ENCODE peak calls at places on chromosome 20, in six cellular contexts. One of them, this sample, is unnamed.

GRCh38 chr20:20711413-20711812 is 1.0 kb downstream of the RALGAPA2 start:
- DNase-seq in psoas muscle: no peak
- DNase-seq in heart right ventricle: no peak
- DNase-seq in IMR-90: no peak
- DNase-seq in effector memory CD4-positive, alpha-beta T cell: peak; percentile 0
- DNase-seq in left lung: no peak
- DNase-seq in this sample: no peak

GRCh38 chr20:56443654-56444540 is 24.5 kb upstream of the RTF2 start:
- DNase-seq in psoas muscle: no peak
- DNase-seq in heart right ventricle: peak; percentile 32
- DNase-seq in IMR-90: peak; percentile 90
- DNase-seq in effector memory CD4-positive, alpha-beta T cell: no peak
- DNase-seq in left lung: no peak
- DNase-seq in this sample: no peak

GRCh38 chr20:44494266-44494665 is 18.6 kb downstream of the TTPAL start:
- DNase-seq in psoas muscle: no peak
- DNase-seq in heart right ventricle: no peak
- DNase-seq in IMR-90: peak; percentile 87
- DNase-seq in effector memory CD4-positive, alpha-beta T cell: no peak
- DNase-seq in left lung: no peak
- DNase-seq in this sample: no peak

GRCh38 chr20:41526327-41526726 is 91.8 kb downstream of the CHD6 start:
- DNase-seq in psoas muscle: no peak
- DNase-seq in heart right ventricle: no peak
- DNase-seq in IMR-90: no peak
- DNase-seq in effector memory CD4-positive, alpha-beta T cell: no peak
- DNase-seq in left lung: no peak
- DNase-seq in this sample: no peak

GRCh38 chr20:25336561-25337422 is 53.8 kb downstream of the ABHD12 start:
- DNase-seq in psoas muscle: no peak
- DNase-seq in heart right ventricle: no peak
- DNase-seq in IMR-90: peak; percentile 35
- DNase-seq in effector memory CD4-positive, alpha-beta T cell: no peak
- DNase-seq in left lung: no peak
- DNase-seq in this sample: no peak

GRCh38 chr20:31943052-31943471 is 8.8 kb downstream of the PDRG1 start:
- DNase-seq in psoas muscle: no peak
- DNase-seq in heart right ventricle: peak; percentile 51
- DNase-seq in IMR-90: no peak
- DNase-seq in effector memory CD4-positive, alpha-beta T cell: no peak
- DNase-seq in left lung: no peak
- DNase-seq in this sample: no peak

GRCh38 chr20:21681932-21682318 is 23.5 kb upstream of the PAX1 start:
- DNase-seq in psoas muscle: no peak
- DNase-seq in heart right ventricle: no peak
- DNase-seq in IMR-90: no peak
- DNase-seq in effector memory CD4-positive, alpha-beta T cell: no peak
- DNase-seq in left lung: no peak
- DNase-seq in this sample: no peak

GRCh38 chr20:21182832-21183563 is 57.1 kb downstream of the KIZ start:
- DNase-seq in psoas muscle: no peak
- DNase-seq in heart right ventricle: no peak
- DNase-seq in IMR-90: peak; percentile 88
- DNase-seq in effector memory CD4-positive, alpha-beta T cell: no peak
- DNase-seq in left lung: no peak
- DNase-seq in this sample: peak; percentile 66

GRCh38 chr20:46951405-46951804 is 56.8 kb downstream of the EYA2 start:
- DNase-seq in psoas muscle: no peak
- DNase-seq in heart right ventricle: no peak
- DNase-seq in IMR-90: peak; percentile 55
- DNase-seq in effector memory CD4-positive, alpha-beta T cell: no peak
- DNase-seq in left lung: no peak
- DNase-seq in this sample: no peak

GRCh38 chr20:49976542-49976941 is 6.2 kb upstream of the SNAI1 start:
- DNase-seq in psoas muscle: no peak
- DNase-seq in heart right ventricle: no peak
- DNase-seq in IMR-90: peak; percentile 75
- DNase-seq in effector memory CD4-positive, alpha-beta T cell: no peak
- DNase-seq in left lung: no peak
- DNase-seq in this sample: no peak

GRCh38 chr20:25624500-25624939 is 706 bp upstream of the NANP start:
- DNase-seq in psoas muscle: no peak
- DNase-seq in heart right ventricle: no peak
- DNase-seq in IMR-90: no peak
- DNase-seq in effector memory CD4-positive, alpha-beta T cell: no peak
- DNase-seq in left lung: no peak
- DNase-seq in this sample: no peak

GRCh38 chr20:64044484-64045247 is 4.8 kb downstream of the SOX18 start:
- DNase-seq in psoas muscle: no peak
- DNase-seq in heart right ventricle: no peak
- DNase-seq in IMR-90: peak; percentile 37
- DNase-seq in effector memory CD4-positive, alpha-beta T cell: no peak
- DNase-seq in left lung: no peak
- DNase-seq in this sample: no peak
- H3K4me3 ChIP-seq in psoas muscle: no peak overlapping the region
- H3K4me3 ChIP-seq in heart right ventricle: peak overlapping the region; percentile 66
- H3K4me3 ChIP-seq in IMR-90: no peak overlapping the region
- H3K4me3 ChIP-seq in effector memory CD4-positive, alpha-beta T cell: no peak overlapping the region
- H3K4me3 ChIP-seq in left lung: no peak overlapping the region
- H3K4me3 ChIP-seq in this sample: peak overlapping the region; percentile 64

GRCh38 chr20:10559266-10559665 is 114.5 kb downstream of the JAG1 start:
- DNase-seq in psoas muscle: no peak
- DNase-seq in heart right ventricle: no peak
- DNase-seq in IMR-90: no peak
- DNase-seq in effector memory CD4-positive, alpha-beta T cell: no peak
- DNase-seq in left lung: no peak
- DNase-seq in this sample: no peak
- H3K27ac ChIP-seq in psoas muscle: no peak overlapping the region
- H3K27ac ChIP-seq in heart right ventricle: no peak overlapping the region
- H3K27ac ChIP-seq in IMR-90: peak overlapping the region; percentile 31
- H3K27ac ChIP-seq in effector memory CD4-positive, alpha-beta T cell: no peak overlapping the region
- H3K27ac ChIP-seq in left lung: no peak overlapping the region
- H3K27ac ChIP-seq in this sample: no peak overlapping the region

GRCh38 chr20:58174708-58175287 is 53.7 kb downstream of the ANKRD60 start:
- DNase-seq in psoas muscle: peak; percentile 64
- DNase-seq in heart right ventricle: peak; percentile 60
- DNase-seq in IMR-90: no peak
- DNase-seq in effector memory CD4-positive, alpha-beta T cell: no peak
- DNase-seq in left lung: no peak
- DNase-seq in this sample: no peak
- H3K4me3 ChIP-seq in psoas muscle: peak overlapping the region; percentile 36
- H3K4me3 ChIP-seq in heart right ventricle: peak overlapping the region; percentile 17
- H3K4me3 ChIP-seq in IMR-90: no peak overlapping the region
- H3K4me3 ChIP-seq in effector memory CD4-positive, alpha-beta T cell: no peak overlapping the region
- H3K4me3 ChIP-seq in left lung: no peak overlapping the region
- H3K4me3 ChIP-seq in this sample: no peak overlapping the region

DNA sequence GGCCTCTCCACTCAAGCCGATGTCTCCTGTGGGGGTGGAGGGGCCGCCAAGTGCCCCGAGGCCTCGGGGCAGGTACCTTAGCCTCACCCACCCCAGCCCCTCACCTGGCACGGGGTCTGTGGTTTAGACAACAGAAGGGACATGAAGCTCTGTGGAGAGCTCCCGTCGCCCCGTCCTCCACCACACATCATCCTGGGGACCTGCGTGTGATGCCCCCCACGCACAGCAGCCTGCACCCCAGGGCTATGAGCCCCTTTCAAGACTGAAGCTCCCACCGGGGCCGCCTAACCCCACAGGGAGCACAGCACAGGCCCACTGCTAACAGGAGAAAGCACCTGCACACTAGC is 8.2 kb downstream of the KCNQ2 start:
- DNase-seq in psoas muscle: no peak
- DNase-seq in heart right ventricle: no peak
- DNase-seq in IMR-90: no peak
- DNase-seq in effector memory CD4-positive, alpha-beta T cell: no peak
- DNase-seq in left lung: no peak
- DNase-seq in this sample: no peak
- H3K27ac ChIP-seq in psoas muscle: no peak overlapping the region
- H3K27ac ChIP-seq in heart right ventricle: no peak overlapping the region
- H3K27ac ChIP-seq in IMR-90: no peak overlapping the region
- H3K27ac ChIP-seq in effector memory CD4-positive, alpha-beta T cell: no peak overlapping the region
- H3K27ac ChIP-seq in left lung: no peak overlapping the region
- H3K27ac ChIP-seq in this sample: no peak overlapping the region

GRCh38 chr20:11718474-11719094 is 199.1 kb upstream of the BTBD3 start:
- DNase-seq in psoas muscle: no peak
- DNase-seq in heart right ventricle: no peak
- DNase-seq in IMR-90: no peak
- DNase-seq in effector memory CD4-positive, alpha-beta T cell: no peak
- DNase-seq in left lung: no peak
- DNase-seq in this sample: no peak
- H3K4me3 ChIP-seq in psoas muscle: no peak overlapping the region
- H3K4me3 ChIP-seq in heart right ventricle: no peak overlapping the region
- H3K4me3 ChIP-seq in IMR-90: no peak overlapping the region
- H3K4me3 ChIP-seq in effector memory CD4-positive, alpha-beta T cell: no peak overlapping the region
- H3K4me3 ChIP-seq in left lung: no peak overlapping the region
- H3K4me3 ChIP-seq in this sample: no peak overlapping the region

GRCh38 chr20:13286600-13286999 is 65.5 kb downstream of the ISM1 start:
- DNase-seq in psoas muscle: no peak
- DNase-seq in heart right ventricle: no peak
- DNase-seq in IMR-90: no peak
- DNase-seq in effector memory CD4-positive, alpha-beta T cell: no peak
- DNase-seq in left lung: no peak
- DNase-seq in this sample: no peak
- H3K27ac ChIP-seq in psoas muscle: no peak overlapping the region
- H3K27ac ChIP-seq in heart right ventricle: no peak overlapping the region
- H3K27ac ChIP-seq in IMR-90: no peak overlapping the region
- H3K27ac ChIP-seq in effector memory CD4-positive, alpha-beta T cell: no peak overlapping the region
- H3K27ac ChIP-seq in left lung: no peak overlapping the region
- H3K27ac ChIP-seq in this sample: no peak overlapping the region

GRCh38 chr20:51560042-51560441 is 17.5 kb upstream of the NFATC2 start:
- DNase-seq in psoas muscle: no peak
- DNase-seq in heart right ventricle: no peak
- DNase-seq in IMR-90: no peak
- DNase-seq in effector memory CD4-positive, alpha-beta T cell: no peak
- DNase-seq in left lung: no peak
- DNase-seq in this sample: no peak

GRCh38 chr20:51562027-51562333 is 19.5 kb upstream of the NFATC2 start:
- DNase-seq in psoas muscle: no peak
- DNase-seq in heart right ventricle: no peak
- DNase-seq in IMR-90: peak; percentile 19
- DNase-seq in effector memory CD4-positive, alpha-beta T cell: no peak
- DNase-seq in left lung: no peak
- DNase-seq in this sample: no peak

GRCh38 chr20:51562334-51563140 is 20.0 kb upstream of the NFATC2 start:
- DNase-seq in psoas muscle: peak; percentile 75
- DNase-seq in heart right ventricle: peak; percentile 79
- DNase-seq in IMR-90: peak; percentile 95
- DNase-seq in effector memory CD4-positive, alpha-beta T cell: no peak
- DNase-seq in left lung: peak; percentile 84
- DNase-seq in this sample: no peak

GRCh38 chr20:51563141-51563596 is 20.6 kb upstream of the NFATC2 start:
- DNase-seq in psoas muscle: no peak
- DNase-seq in heart right ventricle: no peak
- DNase-seq in IMR-90: no peak
- DNase-seq in effector memory CD4-positive, alpha-beta T cell: no peak
- DNase-seq in left lung: no peak
- DNase-seq in this sample: no peak

GRCh38 chr20:51560550-51561307 is 18.2 kb upstream of the NFATC2 start:
- DNase-seq in psoas muscle: no peak
- DNase-seq in heart right ventricle: no peak
- DNase-seq in IMR-90: peak; percentile 19
- DNase-seq in effector memory CD4-positive, alpha-beta T cell: no peak
- DNase-seq in left lung: no peak
- DNase-seq in this sample: no peak
- H3K4me3 ChIP-seq in psoas muscle: peak overlapping the region; percentile 67
- H3K4me3 ChIP-seq in heart right ventricle: peak overlapping the region; percentile 72
- H3K4me3 ChIP-seq in IMR-90: peak overlapping the region; percentile 6
- H3K4me3 ChIP-seq in effector memory CD4-positive, alpha-beta T cell: no peak overlapping the region
- H3K4me3 ChIP-seq in left lung: no peak overlapping the region
- H3K4me3 ChIP-seq in this sample: no peak overlapping the region

GRCh38 chr20:10647471-10647870 is 26.3 kb downstream of the JAG1 start:
- DNase-seq in psoas muscle: no peak
- DNase-seq in heart right ventricle: no peak
- DNase-seq in IMR-90: no peak
- DNase-seq in effector memory CD4-positive, alpha-beta T cell: no peak
- DNase-seq in left lung: no peak
- DNase-seq in this sample: no peak
- H3K27ac ChIP-seq in psoas muscle: no peak overlapping the region
- H3K27ac ChIP-seq in heart right ventricle: no peak overlapping the region
- H3K27ac ChIP-seq in IMR-90: no peak overlapping the region
- H3K27ac ChIP-seq in effector memory CD4-positive, alpha-beta T cell: no peak overlapping the region
- H3K27ac ChIP-seq in left lung: no peak overlapping the region
- H3K27ac ChIP-seq in this sample: peak overlapping the region; percentile 7